ENCODE peak calls at places on chromosomes 6 and 20, in five cellular contexts. R is effector CD4-positive, alpha-beta T cell; B is NCI-H1417; I is GM23248; T is bronchial epithelial cell. Q is an unnamed sample.

GRCh38 chr6:26660096-26660425 is 515 bp upstream of the ZNF322 start:
- DNase-seq in I (peak; percentile 61), R (peak; percentile 3), T (peak; percentile 29), B (peak; percentile 30), Q (peak; percentile 23)

GRCh38 chr6:107784669-107785068 is 39.4 kb downstream of the SCML4 start:
- DNase-seq in R (no peak), T (no peak), B (no peak), I (peak; percentile 44), Q (no peak)

GRCh38 chr6:158718431-158719126 is 68.7 kb downstream of the SYTL3 start:
- DNase-seq in B (no peak), R (no peak), I (peak; percentile 41), T (peak; percentile 26), Q (peak; percentile 27)

GRCh38 chr20:542777-543368 is 717 bp downstream of the CSNK2A1 start:
- DNase-seq in I (peak; percentile 36), R (no peak), T (no peak), B (no peak), Q (no peak)

GRCh38 chr6:18431581-18431980 is 44.4 kb downstream of the RNF144B start:
- DNase-seq in R (no peak), I (no peak), B (no peak), T (peak; percentile 58), Q (no peak)

GRCh38 chr6:101114703-101115102 is 233.6 kb upstream of the ASCC3 start:
- DNase-seq in R (no peak), I (peak; percentile 54), T (peak; percentile 49), B (peak; percentile 61), Q (peak; percentile 58)

GRCh38 chr6:67606905-67607828 is 1027.9 kb upstream of the ADGRB3 start:
- DNase-seq in T (no peak), I (no peak), B (no peak), R (no peak), Q (peak; percentile 44)

GRCh38 chr20:48718914-48719578 is 108.8 kb downstream of the PREX1 start:
- DNase-seq in R (no peak), B (no peak), T (no peak), I (no peak), Q (peak; percentile 29)

GRCh38 chr6:11093065-11093590 is 506 bp upstream of the SMIM13 start:
- DNase-seq in I (peak; percentile 62), R (no peak), B (peak; percentile 54), T (peak; percentile 42), Q (no peak)

GRCh38 chr20:37915800-37916570 is 13.1 kb downstream of the VSTM2L start:
- DNase-seq in I (no peak), T (no peak), B (peak; percentile 28), R (no peak), Q (no peak)

GRCh38 chr20:18443841-18444240 is 23.0 kb downstream of the DZANK1 start:
- DNase-seq in B (peak; percentile 6), I (peak; percentile 30), R (no peak), T (peak; percentile 13), Q (no peak)

GRCh38 chr20:23235173-23236027 is 115.2 kb upstream of the NXT1 start:
- DNase-seq in I (peak; percentile 74), R (no peak), B (peak; percentile 23), T (peak; percentile 47), Q (peak; percentile 61)

GRCh38 chr6:170048615-170049256 is 242.1 kb downstream of the DLL1 start:
- DNase-seq in R (no peak), B (no peak), I (peak; percentile 79), T (no peak), Q (peak; percentile 35)

GRCh38 chr6:118660218-118660569 is 8.8 kb upstream of the CEP85L start:
- DNase-seq in R (peak; percentile 51), B (peak; percentile 98), T (no peak), I (peak; percentile 27), Q (no peak)

GRCh38 chr6:108091288-108091687 is 16.7 kb upstream of the OSTM1 start:
- DNase-seq in T (no peak), R (no peak), I (no peak), B (no peak), Q (no peak)

GRCh38 chr6:111605100-111605748 is 454 bp downstream of the TRAF3IP2 start:
- DNase-seq in R (peak; percentile 7), T (peak; percentile 49), B (peak; percentile 64), I (peak; percentile 91), Q (peak; percentile 44)

GRCh38 chr6:165594584-165595333 is 68.3 kb downstream of the PDE10A start:
- DNase-seq in I (no peak), B (no peak), R (no peak), T (no peak), Q (no peak)

GRCh38 chr6:12751694-12752304 is 35.2 kb downstream of the PHACTR1 start:
- DNase-seq in I (peak; percentile 69), T (peak; percentile 34), B (no peak), R (no peak), Q (peak; percentile 62)

GRCh38 chr6:166932116-166932515 is 24.2 kb downstream of the RNASET2 start:
- DNase-seq in T (no peak), R (no peak), I (no peak), B (no peak), Q (no peak)

GRCh38 chr6:31194271-31194834 is 23.9 kb upstream of the POU5F1 start:
- DNase-seq in T (no peak), I (no peak), B (no peak), R (no peak), Q (no peak)

GRCh38 chr6:82248233-82248735 is 740 bp upstream of the IBTK start:
- DNase-seq in I (peak; percentile 82), T (peak; percentile 93), B (no peak), R (no peak), Q (peak; percentile 90)

GRCh38 chr20:3704085-3704484 is 8.3 kb downstream of the SIGLEC1 start:
- DNase-seq in T (no peak), B (no peak), R (no peak), I (no peak), Q (no peak)

GRCh38 chr20:4972506-4973251 is 28.6 kb downstream of the SLC23A2 start:
- DNase-seq in T (no peak), B (peak; percentile 8), R (no peak), I (no peak), Q (no peak)

GRCh38 chr6:5261545-5262109 is 314 bp downstream of the FARS2 start:
- DNase-seq in B (peak; percentile 21), R (no peak), T (peak; percentile 27), I (no peak), Q (peak; percentile 17)

GRCh38 chr6:158799051-158799792 is 19.9 kb downstream of the EZR start:
- DNase-seq in I (peak; percentile 25), B (peak; percentile 76), R (no peak), T (peak; percentile 62), Q (peak; percentile 58)

GRCh38 chr20:57265649-57266250 is 691 bp downstream of the BMP7 start:
- DNase-seq in T (no peak), B (no peak), R (no peak), I (no peak), Q (no peak)

GRCh38 chr20:32642257-32643046 is 31.3 kb downstream of the C20orf203 start:
- DNase-seq in I (no peak), T (no peak), R (no peak), B (no peak), Q (no peak)

GRCh38 chr6:108791700-108792099 is 56.5 kb upstream of the ARMC2 start:
- DNase-seq in T (no peak), I (no peak), B (no peak), R (no peak), Q (no peak)

GRCh38 chr6:20918868-20919267 is 384.6 kb downstream of the CDKAL1 start:
- DNase-seq in I (no peak), B (no peak), T (no peak), R (no peak), Q (no peak)

GRCh38 chr6:132932566-132932965 is 118.2 kb downstream of the RPS12 start:
- DNase-seq in B (no peak), I (peak; percentile 1), T (no peak), R (no peak), Q (no peak)

GRCh38 chr6:148240866-148241477 is 101.7 kb upstream of the SASH1 start:
- DNase-seq in B (no peak), I (peak; percentile 60), T (no peak), R (no peak), Q (no peak)

GRCh38 chr6:167282165-167282564 is 8.9 kb upstream of the UNC93A start:
- DNase-seq in I (no peak), T (no peak), B (no peak), R (no peak), Q (no peak)

GRCh38 chr6:87574237-87574636 is 15.6 kb downstream of the RARS2 start:
- DNase-seq in I (no peak), T (peak; percentile 65), R (no peak), B (no peak), Q (peak; percentile 16)

GRCh38 chr6:127950566-127951141 is 49.8 kb upstream of the THEMIS start:
- DNase-seq in B (no peak), R (no peak), T (no peak), I (no peak), Q (no peak)

GRCh38 chr20:44115762-44116644 is 71.0 kb downstream of the JPH2 start:
- DNase-seq in T (no peak), R (no peak), I (no peak), B (no peak), Q (no peak)

GRCh38 chr20:58071500-58071804 is 157.0 kb downstream of the ANKRD60 start:
- DNase-seq in I (no peak), T (no peak), B (no peak), R (no peak), Q (no peak)